ENCODE peak calls at places on chromosomes 13 and 19, in seven cellular contexts. C, Q, B, K, J, Z and L are unnamed samples.
A peak's percentile ranks its signal among the peaks of the same experiment; 100 is the strongest.

GRCh38 chr13:30880756-30881155 is 25.3 kb upstream of the MEDAG start:
- DNase-seq in C (no peak), Q (no peak), B (no peak), K (peak; percentile 54), J (no peak), Z (peak; percentile 78), L (no peak)

GRCh38 chr13:110129539-110130186 is 177.3 kb downstream of the COL4A1 start:
- DNase-seq in C (no peak), Q (no peak), B (no peak), K (no peak), J (no peak), Z (no peak), L (no peak)

GRCh38 chr19:52188822-52189744 is 769 bp upstream of the PPP2R1A start:
- DNase-seq in C (no peak), Q (peak; percentile 38), B (no peak), K (no peak), J (no peak), Z (no peak), L (no peak)

GRCh38 chr13:112966776-112967175 is 2.2 kb upstream of the MCF2L start:
- DNase-seq in C (no peak), Q (no peak), B (no peak), K (no peak), J (no peak), Z (no peak), L (no peak)

GRCh38 chr19:4035582-4035981 is 28.0 kb downstream of the PIAS4 start:
- DNase-seq in C (no peak), Q (no peak), B (peak; percentile 15), K (no peak), J (no peak), Z (no peak), L (no peak)

GRCh38 chr13:111911754-111912452 is 155.0 kb upstream of the SOX1 start:
- DNase-seq in C (no peak), Q (no peak), B (no peak), K (no peak), J (no peak), Z (no peak), L (no peak)

GRCh38 chr19:2561221-2561620 is 85.3 kb downstream of the GADD45B start:
- DNase-seq in C (no peak), Q (no peak), B (no peak), K (no peak), J (no peak), Z (no peak), L (no peak)

GRCh38 chr19:41696402-41697197 is 8.5 kb upstream of the CEACAM7 start:
- DNase-seq in C (no peak), Q (no peak), B (no peak), K (peak; percentile 21), J (no peak), Z (no peak), L (no peak)

GRCh38 chr19:8517551-8518442 is 3.8 kb upstream of the ZNF414 start:
- DNase-seq in C (no peak), Q (no peak), B (peak; percentile 98), K (no peak), J (no peak), Z (no peak), L (no peak)

GRCh38 chr19:14370169-14370998 is 10.9 kb upstream of the ADGRE5 start:
- DNase-seq in C (no peak), Q (no peak), B (peak; percentile 83), K (no peak), J (no peak), Z (no peak), L (no peak)

GRCh38 chr19:8036438-8037099 is 16.0 kb upstream of the CCL25 start:
- DNase-seq in C (no peak), Q (no peak), B (no peak), K (no peak), J (no peak), Z (no peak), L (no peak)

GRCh38 chr19:14412436-14413071 is 6.6 kb downstream of the DDX39A start:
- DNase-seq in C (no peak), Q (no peak), B (no peak), K (no peak), J (no peak), Z (no peak), L (no peak)

GRCh38 chr13:85724554-85725432 is 74.4 kb downstream of the SLITRK6 start:
- DNase-seq in C (no peak), Q (no peak), B (no peak), K (no peak), J (no peak), Z (no peak), L (no peak)

GRCh38 chr13:39452834-39453233 is 150.2 kb downstream of the LHFPL6 start:
- DNase-seq in C (no peak), Q (no peak), B (no peak), K (no peak), J (no peak), Z (no peak), L (no peak)

GRCh38 chr19:42176990-42177685 is 40.3 kb downstream of the DEDD2 start:
- DNase-seq in C (peak; percentile 95), Q (peak; percentile 46), B (peak; percentile 81), K (peak; percentile 73), J (peak; percentile 10), Z (no peak), L (peak; percentile 97)

GRCh38 chr13:96090240-96091101 is 564 bp downstream of the HS6ST3 start:
- DNase-seq in C (no peak), Q (no peak), B (peak; percentile 14), K (peak; percentile 1), J (no peak), Z (no peak), L (no peak)

GRCh38 chr13:49935171-49936084 is 712 bp downstream of the SPRYD7 start:
- DNase-seq in C (no peak), Q (peak; percentile 31), B (peak; percentile 35), K (peak; percentile 67), J (no peak), Z (no peak), L (no peak)

GRCh38 chr19:30906871-30907270 is 442.4 kb downstream of the TSHZ3 start:
- DNase-seq in C (no peak), Q (no peak), B (no peak), K (no peak), J (no peak), Z (no peak), L (no peak)

GRCh38 chr19:35040826-35041547 is 534 bp upstream of the HPN start:
- DNase-seq in C (no peak), Q (peak; percentile 71), B (no peak), K (no peak), J (no peak), Z (no peak), L (no peak)

GRCh38 chr19:17424743-17425365 is 5.0 kb downstream of the MVB12A start:
- DNase-seq in C (peak; percentile 29), Q (no peak), B (peak; percentile 42), K (no peak), J (no peak), Z (no peak), L (no peak)

GRCh38 chr19:48990400-48990799 is 2.7 kb downstream of the GYS1 start:
- DNase-seq in C (no peak), Q (no peak), B (no peak), K (no peak), J (no peak), Z (no peak), L (no peak)

GRCh38 chr13:27304099-27304498 is 33.5 kb downstream of the RASL11A start:
- DNase-seq in C (no peak), Q (no peak), B (no peak), K (no peak), J (no peak), Z (no peak), L (no peak)

GRCh38 chr13:39032150-39032549 is 5.7 kb downstream of the PROSER1 start:
- DNase-seq in C (no peak), Q (no peak), B (no peak), K (no peak), J (no peak), Z (no peak), L (no peak)

GRCh38 chr19:40445945-40446784 is 2.0 kb upstream of the SERTAD3 start:
- DNase-seq in C (peak; percentile 28), Q (no peak), B (no peak), K (no peak), J (no peak), Z (no peak), L (no peak)

GRCh38 chr13:53778937-53779336 is 750.3 kb downstream of the OLFM4 start:
- DNase-seq in C (no peak), Q (no peak), B (no peak), K (no peak), J (no peak), Z (no peak), L (no peak)

GRCh38 chr13:102273111-102273510 is 128.7 kb downstream of the FGF14 start:
- DNase-seq in C (no peak), Q (no peak), B (no peak), K (no peak), J (no peak), Z (no peak), L (no peak)

GRCh38 chr19:10501971-10502523 is 1.1 kb downstream of the KEAP1 start:
- DNase-seq in C (peak; percentile 57), Q (peak; percentile 41), B (peak; percentile 55), K (peak; percentile 48), J (no peak), Z (no peak), L (no peak)

GRCh38 chr19:23991170-23991569 is 76.5 kb downstream of the ZNF726 start:
- DNase-seq in C (peak; percentile 96), Q (no peak), B (peak; percentile 14), K (no peak), J (peak; percentile 41), Z (no peak), L (no peak)

GRCh38 chr13:81275666-81276258 is 934.8 kb upstream of the SPRY2 start:
- DNase-seq in C (no peak), Q (no peak), B (no peak), K (no peak), J (no peak), Z (no peak), L (no peak)

GRCh38 chr19:36140289-36141038 is 598 bp downstream of the CAPNS1 start:
- DNase-seq in C (peak; percentile 55), Q (no peak), B (peak; percentile 49), K (peak; percentile 67), J (no peak), Z (no peak), L (no peak)

GRCh38 chr13:99990045-99990977 is 8.7 kb downstream of the ZIC2 start:
- DNase-seq in C (no peak), Q (no peak), B (peak; percentile 53), K (no peak), J (no peak), Z (no peak), L (no peak)

GRCh38 chr19:28313633-28314032 is 899.3 kb downstream of the UQCRFS1 start:
- DNase-seq in C (no peak), Q (no peak), B (no peak), K (peak; percentile 42), J (peak; percentile 63), Z (peak; percentile 71), L (no peak)

GRCh38 chr19:38737297-38737865 is 6.9 kb downstream of the CAPN12 start:
- DNase-seq in C (no peak), Q (no peak), B (no peak), K (no peak), J (no peak), Z (no peak), L (no peak)

GRCh38 chr19:10812902-10813404 is 23.1 kb downstream of the TMED1 start:
- DNase-seq in C (no peak), Q (no peak), B (peak; percentile 54), K (peak; percentile 71), J (peak; percentile 60), Z (no peak), L (no peak)

GRCh38 chr13:107205318-107206112 is 637.6 kb upstream of the ARGLU1 start:
- DNase-seq in C (no peak), Q (peak; percentile 58), B (peak; percentile 47), K (peak; percentile 61), J (no peak), Z (no peak), L (peak; percentile 69)

GRCh38 chr19:17337675-17338439 is 504 bp downstream of the GTPBP3 start:
- DNase-seq in C (no peak), Q (no peak), B (peak; percentile 67), K (peak; percentile 21), J (no peak), Z (no peak), L (no peak)

GRCh38 chr19:17606786-17607185 is 51.3 kb downstream of the COLGALT1 start:
- DNase-seq in C (no peak), Q (no peak), B (no peak), K (no peak), J (no peak), Z (no peak), L (no peak)

GRCh38 chr19:12194827-12195500 is 32.1 kb downstream of the ZNF136 start:
- DNase-seq in C (no peak), Q (peak; percentile 82), B (peak; percentile 16), K (no peak), J (peak; percentile 25), Z (no peak), L (no peak)